ENCODE peak calls at places on chromosomes 11 and 22, in six cellular contexts. T is astrocyte of the spinal cord, K is fibroblast of the aortic adventitia, R is stomach, J is upper lobe of right lung, N is colonic mucosa. U is an unnamed sample.

GRCh38 chr11:123429851-123430735 is at the start of gene GRAMD1B:
- DNase-seq in T (peak), J (peak), N (peak), R (peak), K (peak), U (peak)

GRCh38 chr22:37557321-37558001 is 2.8 kb upstream of the CDC42EP1 start:
- DNase-seq in N (no peak), J (no peak), T (no peak), R (no peak), K (no peak), U (no peak)

GRCh38 chr22:46355369-46355995 is 20.0 kb downstream of the TRMU start:
- DNase-seq in R (peak), J (peak), N (peak), K (peak), T (peak), U (no peak)

GRCh38 chr11:85951428-85952107 is 96.4 kb downstream of the CCDC83 start:
- DNase-seq in N (no peak), J (no peak), T (no peak), K (no peak), R (no peak), U (no peak)

GRCh38 chr22:48578138-48579034 is 1249.3 kb downstream of the BRD1 start:
- DNase-seq in T (no peak), N (no peak), K (no peak), J (no peak), R (no peak), U (no peak)

GRCh38 chr11:4125141-4125540 is 30.5 kb downstream of the RRM1 start:
- DNase-seq in K (no peak), N (no peak), T (peak), R (no peak), J (no peak), U (no peak)

GRCh38 chr22:38027487-38027886 is 29.7 kb upstream of the PICK1 start:
- DNase-seq in R (no peak), N (no peak), T (no peak), J (no peak), K (no peak), U (no peak)

GRCh38 chr11:1167751-1168231 is 10.0 kb downstream of the MUC5AC start:
- DNase-seq in J (peak), R (no peak), T (no peak), N (no peak), K (no peak), U (no peak)

GRCh38 chr11:70090989-70091388 is 12.9 kb downstream of the ANO1 start:
- DNase-seq in K (peak), J (no peak), N (no peak), T (no peak), R (no peak), U (no peak)

GRCh38 chr11:107859459-107860239 is 1.1 kb upstream of the SLC35F2 start:
- DNase-seq in N (peak), R (peak), K (peak), T (no peak), J (no peak), U (peak)

GRCh38 chr11:78840190-78840589 is 265.5 kb upstream of the NARS2 start:
- DNase-seq in N (no peak), T (peak), R (no peak), K (peak), J (no peak), U (no peak)

GRCh38 chr22:24435323-24435645 is 7.9 kb downstream of the ADORA2A start:
- DNase-seq in N (no peak), T (no peak), R (no peak), J (no peak), K (no peak), U (no peak)

GRCh38 chr11:60984616-60985015 is 13.1 kb downstream of the CD6 start:
- DNase-seq in J (no peak), T (no peak), R (no peak), N (no peak), K (no peak), U (no peak)

GRCh38 chr11:86743223-86744118 is 56.9 kb upstream of the PRSS23 start:
- DNase-seq in K (peak), R (peak), T (peak), N (peak), J (no peak), U (peak)

GRCh38 chr11:103170865-103171264 is 61.6 kb downstream of the DYNC2H1 start:
- DNase-seq in T (no peak), K (peak), N (no peak), J (no peak), R (no peak), U (no peak)

GRCh38 chr11:419248-420005 is 4.6 kb upstream of the SIGIRR start:
- DNase-seq in R (no peak), J (no peak), N (no peak), T (no peak), K (no peak), U (no peak)

GRCh38 chr11:39745401-39745800 is 1714.1 kb downstream of the LRRC4C start:
- DNase-seq in R (no peak), J (no peak), K (no peak), T (peak), N (no peak), U (no peak)

GRCh38 chr11:103970850-103971249 is 65.6 kb upstream of the DDI1 start:
- DNase-seq in J (no peak), K (no peak), R (no peak), T (no peak), N (no peak), U (no peak)

GRCh38 chr11:115548878-115549528 is 44.8 kb upstream of the CADM1 start:
- DNase-seq in K (no peak), R (peak), J (no peak), T (no peak), N (peak), U (no peak)

GRCh38 chr11:8768625-8769333 is 86.2 kb downstream of the RPL27A start:
- DNase-seq in R (peak), K (peak), J (no peak), N (no peak), T (peak), U (no peak)

GRCh38 chr11:924406-925157 is 1.1 kb upstream of the AP2A2 start:
- DNase-seq in T (no peak), K (no peak), R (no peak), N (no peak), J (no peak), U (peak)

GRCh38 chr11:128555606-128556005 is 31.8 kb downstream of the ETS1 start:
- DNase-seq in N (no peak), R (no peak), J (no peak), T (no peak), K (no peak), U (no peak)

GRCh38 chr11:779955-780532 is 2.8 kb upstream of the GATD1 start:
- DNase-seq in T (no peak), N (no peak), R (no peak), J (no peak), K (no peak), U (no peak)

GRCh38 chr11:107587306-107587979 is 3.5 kb upstream of the ELMOD1 start:
- DNase-seq in R (no peak), T (no peak), K (peak), J (no peak), N (no peak), U (no peak)

GRCh38 chr11:69948256-69949141 is 129.3 kb upstream of the FGF3 start:
- DNase-seq in J (peak), T (peak), R (peak), K (peak), N (peak), U (no peak)

GRCh38 chr11:68579455-68579854 is 104.9 kb upstream of the GAL start:
- DNase-seq in R (no peak), N (no peak), K (peak), T (peak), J (no peak), U (no peak)

GRCh38 chr11:100719809-100720221 is 32.7 kb downstream of the ARHGAP42 start:
- DNase-seq in N (peak), T (peak), J (no peak), K (peak), R (peak), U (peak)

GRCh38 chr11:31645747-31646146 is 136.2 kb downstream of the ELP4 start:
- DNase-seq in K (peak), T (peak), N (no peak), R (no peak), J (no peak), U (no peak)

GRCh38 chr22:36871669-36872081 is 10.9 kb downstream of the NCF4 start:
- DNase-seq in J (peak), R (no peak), T (no peak), N (no peak), K (no peak), U (no peak)

GRCh38 chr22:19036523-19037273 is 85.5 kb downstream of the DGCR2 start:
- DNase-seq in J (peak), T (no peak), K (no peak), R (no peak), N (no peak), U (no peak)

GRCh38 chr22:36510966-36511881 is 4.4 kb upstream of the FOXRED2 start:
- DNase-seq in K (peak), J (no peak), T (peak), R (no peak), N (peak), U (no peak)

GRCh38 chr11:31092638-31093037 is 276.9 kb downstream of the DCDC1 start:
- DNase-seq in N (no peak), J (no peak), T (no peak), K (no peak), R (no peak), U (no peak)

GRCh38 chr22:27185903-27186302 is 528.5 kb downstream of the MIAT start:
- DNase-seq in K (no peak), T (no peak), N (no peak), R (no peak), J (no peak), U (no peak)

GRCh38 chr11:42841563-42841962 is 470.2 kb upstream of the API5 start:
- DNase-seq in N (no peak), K (no peak), R (no peak), J (no peak), T (no peak), U (no peak)

GRCh38 chr11:132142102-132142501 is 771.7 kb downstream of the NTM start:
- DNase-seq in J (no peak), R (no peak), T (no peak), K (no peak), N (no peak), U (no peak)

GRCh38 chr22:49014227-49015201 is 813.2 kb downstream of the BRD1 start:
- DNase-seq in J (peak), T (no peak), N (peak), R (peak), K (no peak), U (peak)

GRCh38 chr22:36411589-36412258 is 24.0 kb upstream of the MYH9 start:
- DNase-seq in N (peak), T (no peak), R (no peak), K (no peak), J (no peak), U (no peak)

GRCh38 chr11:92642146-92642919 is 327.1 kb upstream of the MTNR1B start:
- DNase-seq in N (no peak), K (no peak), R (no peak), T (no peak), J (no peak), U (no peak)

GRCh38 chr11:122308286-122308685 is 192.3 kb upstream of the BLID start:
- DNase-seq in N (no peak), K (no peak), J (no peak), T (no peak), R (no peak), U (no peak)

GRCh38 chr11:122306776-122307479 is 190.9 kb upstream of the BLID start:
- DNase-seq in K (peak), N (no peak), J (no peak), T (no peak), R (no peak), U (no peak)

GRCh38 chr11:122310701-122311100 is 194.7 kb upstream of the BLID start:
- DNase-seq in R (no peak), J (no peak), K (no peak), T (no peak), N (no peak), U (no peak)

GRCh38 chr11:122307480-122308085 is 191.6 kb upstream of the BLID start:
- DNase-seq in R (no peak), J (no peak), N (no peak), T (no peak), K (peak), U (no peak)

DNA sequence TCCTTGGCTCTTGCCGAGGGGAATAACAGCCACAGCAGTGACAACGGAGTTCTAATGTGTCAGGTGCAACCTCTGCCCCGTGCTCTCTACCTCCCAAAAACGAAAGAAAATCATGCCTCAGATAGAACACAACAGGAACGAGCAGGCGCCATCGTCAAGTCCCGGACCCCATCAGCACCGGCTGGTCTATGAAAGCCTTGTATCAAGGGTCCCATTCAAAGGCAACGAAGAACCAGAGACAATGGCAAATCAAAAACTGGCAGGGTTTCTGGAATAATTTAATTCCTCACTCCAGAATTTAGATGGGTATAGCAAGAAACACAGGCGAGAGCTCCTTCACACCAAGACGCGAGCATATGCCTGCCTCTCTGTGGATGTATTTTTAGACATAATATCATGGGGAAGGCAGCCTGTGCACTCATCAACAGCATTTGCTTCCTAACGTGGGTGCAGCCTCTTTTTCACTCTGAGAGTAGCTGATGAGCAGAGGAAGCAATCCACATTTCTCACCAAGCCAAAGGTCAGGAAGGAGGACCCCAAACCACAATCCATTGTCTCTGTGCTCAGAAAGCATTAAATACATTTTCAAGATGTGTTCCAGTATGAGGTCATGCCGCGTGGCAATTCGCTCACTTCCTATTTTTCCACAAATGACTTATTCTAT is 193.4 kb upstream of the BLID start:
- DNase-seq in N (no peak), R (no peak), T (peak), J (no peak), K (peak), U (no peak)
- H3K4me3 ChIP-seq in N (no peak), R (no peak), T (peak), J (no peak), K (peak), U (no peak)

GRCh38 chr11:117428856-117429229 is 101.2 kb downstream of the CEP164 start:
- DNase-seq in R (no peak), K (no peak), N (no peak), T (no peak), J (no peak), U (no peak)
- TF ChIP-seq CTCF in R (no peak), K (no peak), N (no peak), T (no peak), J (no peak), U (no peak)

GRCh38 chr22:29815580-29815979 is 22.5 kb downstream of the ASCC2 start:
- DNase-seq in R (no peak), T (no peak), N (no peak), K (peak), J (no peak), U (no peak)

GRCh38 chr22:29817724-29818123 is 20.4 kb downstream of the ASCC2 start:
- DNase-seq in K (no peak), R (no peak), J (no peak), T (no peak), N (no peak), U (no peak)

GRCh38 chr22:29816980-29817379 is 21.1 kb downstream of the ASCC2 start:
- DNase-seq in T (no peak), N (no peak), K (no peak), J (no peak), R (no peak), U (no peak)

GRCh38 chr22:29816539-29816938 is 21.5 kb downstream of the ASCC2 start:
- DNase-seq in T (no peak), N (no peak), R (no peak), J (no peak), K (peak), U (no peak)

DNA sequence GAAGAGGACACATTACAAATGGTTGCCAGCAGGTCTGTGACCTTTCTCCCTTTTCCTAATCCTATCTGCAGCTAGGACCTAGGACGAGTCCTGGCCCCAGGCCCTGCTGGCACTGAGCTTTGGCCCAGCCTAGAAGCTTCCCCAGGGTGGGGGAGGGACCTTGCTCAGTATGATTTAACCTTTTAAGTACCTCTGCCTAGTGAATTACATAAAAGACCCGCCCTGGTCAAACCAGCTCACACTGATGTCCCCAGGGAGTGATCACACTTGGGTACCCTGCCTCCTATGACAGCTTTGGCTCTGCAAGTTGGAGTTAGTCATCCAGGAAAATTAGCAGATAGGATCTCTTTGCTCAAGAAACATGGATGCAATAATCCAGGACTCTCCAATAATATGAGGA is 21.9 kb downstream of the ASCC2 start:
- DNase-seq in N (no peak), T (no peak), R (no peak), K (peak), J (no peak), U (no peak)
- H3K4me3 ChIP-seq in N (no peak), T (no peak), R (no peak), K (no peak), J (no peak), U (no peak)

GRCh38 chr11:17934194-17934593 is 78.7 kb downstream of the SERGEF start:
- DNase-seq in K (no peak), T (no peak), R (no peak), J (no peak), N (no peak), U (no peak)

GRCh38 chr11:17931595-17931994 is 81.3 kb downstream of the SERGEF start:
- DNase-seq in N (no peak), T (no peak), J (no peak), R (no peak), K (no peak), U (no peak)

GRCh38 chr11:17930544-17931144 is 82.2 kb downstream of the SERGEF start:
- DNase-seq in K (no peak), N (no peak), T (no peak), J (no peak), R (no peak), U (no peak)

GRCh38 chr11:17933710-17934109 is 79.1 kb downstream of the SERGEF start:
- DNase-seq in K (no peak), N (no peak), R (no peak), J (no peak), T (no peak), U (no peak)

GRCh38 chr11:17932472-17932871 is 80.4 kb downstream of the SERGEF start:
- DNase-seq in R (no peak), K (no peak), T (no peak), J (no peak), N (no peak), U (no peak)
- TF ChIP-seq CTCF in R (no peak), K (no peak), T (peak), J (no peak), N (no peak), U (no peak)

GRCh38 chr11:2990617-2991476 is 1.3 kb downstream of the NAP1L4 start:
- DNase-seq in J (no peak), T (no peak), R (no peak), K (no peak), N (peak), U (no peak)
- H3K4me3 ChIP-seq in J (peak), T (peak), R (peak), K (peak), N (peak), U (peak)

DNA sequence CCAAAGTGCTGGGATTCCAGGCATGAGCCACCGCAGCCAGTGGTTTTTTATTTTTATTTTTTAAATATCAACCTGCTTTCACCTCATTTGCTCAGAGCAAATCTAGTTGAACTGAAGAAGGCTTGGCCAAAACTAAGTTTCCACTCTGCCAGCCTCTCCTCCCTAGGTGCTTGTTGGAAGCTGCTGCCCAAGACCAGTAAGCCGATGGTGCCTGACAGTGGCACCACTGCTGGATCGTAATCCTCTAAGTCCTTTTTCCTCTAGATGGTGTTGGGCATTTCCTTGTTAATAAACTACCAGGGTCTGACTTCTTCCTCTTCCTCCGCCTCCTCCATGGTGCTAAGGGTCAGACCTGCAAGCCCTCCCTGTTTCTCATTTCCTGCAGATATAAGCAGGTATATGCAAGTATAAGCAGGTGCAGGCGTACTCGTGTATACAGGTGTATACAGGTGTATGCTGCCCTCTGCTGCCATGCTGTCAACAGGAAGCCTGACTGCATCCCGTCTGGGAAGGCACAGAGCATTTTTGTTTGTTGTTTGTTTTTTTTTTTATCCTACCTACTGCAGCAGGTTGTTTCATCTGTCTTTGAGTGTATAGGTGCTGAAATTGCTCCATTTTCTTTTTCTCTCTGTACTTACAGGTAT is 1.6 kb downstream of the NADSYN1 start:
- DNase-seq in J (no peak), K (no peak), R (no peak), N (peak), T (no peak), U (no peak)
- TF ChIP-seq CTCF in J (no peak), K (no peak), R (no peak), N (no peak), T (no peak), U (no peak)

GRCh38 chr11:46114378-46114777 is 6.9 kb downstream of the PHF21A start:
- DNase-seq in N (no peak), K (no peak), J (no peak), T (no peak), R (no peak), U (no peak)

GRCh38 chr11:46114961-46115360 is 6.3 kb downstream of the PHF21A start:
- DNase-seq in T (no peak), R (no peak), N (no peak), K (no peak), J (no peak), U (no peak)

GRCh38 chr11:46117842-46118241 is 3.4 kb downstream of the PHF21A start:
- DNase-seq in K (no peak), N (no peak), T (no peak), J (no peak), R (no peak), U (no peak)

GRCh38 chr11:46119053-46119351 is 2.3 kb downstream of the PHF21A start:
- DNase-seq in T (peak), K (no peak), N (no peak), R (no peak), J (no peak), U (no peak)

GRCh38 chr11:46116007-46116711 is 5.1 kb downstream of the PHF21A start:
- DNase-seq in J (no peak), K (no peak), T (no peak), N (no peak), R (no peak), U (no peak)
- H3K4me3 ChIP-seq in J (no peak), K (no peak), T (no peak), N (no peak), R (no peak), U (no peak)